ENCODE peak calls at places on chromosomes 5 and 9, in eight cellular contexts. K is upper lobe of left lung; P is AG04450; V is astrocyte of the cerebellum; B is brain microvascular endothelial cell; R is fibroblast of lung; H is CD8-positive, alpha-beta T cell; D is A673. Y is an unnamed sample.

GRCh38 chr9:28439688-28440087 is 866.4 kb upstream of the C9orf72 start:
- DNase-seq in K (no peak), P (no peak), V (no peak), B (no peak), R (no peak), H (no peak), D (no peak), Y (no peak)

GRCh38 chr5:73412597-73412988 is 36.0 kb downstream of the FOXD1 start:
- DNase-seq in K (no peak), P (no peak), V (no peak), B (peak), R (no peak), H (no peak), D (no peak), Y (peak)

GRCh38 chr9:130478731-130479575 is 34.2 kb downstream of the ASS1 start:
- DNase-seq in K (peak), P (no peak), V (no peak), B (no peak), R (no peak), H (no peak), D (peak), Y (no peak)

GRCh38 chr5:38715671-38716070 is 130.1 kb upstream of the OSMR start:
- DNase-seq in K (no peak), P (no peak), V (no peak), B (no peak), R (no peak), H (no peak), D (no peak), Y (no peak)

GRCh38 chr5:123156577-123157296 is 67.7 kb downstream of the PRDM6 start:
- DNase-seq in K (no peak), P (peak), V (peak), B (peak), R (peak), H (no peak), D (no peak), Y (no peak)

GRCh38 chr9:1386420-1386819 is 336.3 kb downstream of the DMRT2 start:
- DNase-seq in K (no peak), P (no peak), V (no peak), B (no peak), R (no peak), H (no peak), D (no peak), Y (no peak)

GRCh38 chr5:141866111-141866510 is 12.1 kb downstream of the PCDH1 start:
- DNase-seq in K (peak), P (no peak), V (no peak), B (no peak), R (no peak), H (no peak), D (no peak), Y (no peak)

GRCh38 chr9:114156658-114157421 is 1.5 kb downstream of the COL27A1 start:
- DNase-seq in K (peak), P (peak), V (peak), B (peak), R (peak), H (peak), D (peak), Y (no peak)

GRCh38 chr5:33969572-33970452 is 14.7 kb downstream of the SLC45A2 start:
- DNase-seq in K (no peak), P (peak), V (peak), B (peak), R (peak), H (no peak), D (peak), Y (no peak)

GRCh38 chr5:133041910-133042309 is 9.9 kb upstream of the HSPA4 start:
- DNase-seq in K (no peak), P (no peak), V (no peak), B (peak), R (peak), H (no peak), D (no peak), Y (no peak)

GRCh38 chr5:90264930-90265857 is 144.4 kb downstream of the CETN3 start:
- DNase-seq in K (no peak), P (peak), V (peak), B (peak), R (peak), H (peak), D (peak), Y (peak)

GRCh38 chr5:157506981-157507780 is 47.2 kb downstream of the NIPAL4 start:
- DNase-seq in K (peak), P (no peak), V (no peak), B (no peak), R (peak), H (no peak), D (no peak), Y (no peak)

GRCh38 chr5:136511046-136511445 is 145.7 kb upstream of the TRPC7 start:
- DNase-seq in K (no peak), P (no peak), V (no peak), B (no peak), R (no peak), H (no peak), D (no peak), Y (no peak)

GRCh38 chr5:175285263-175285662 is 158.7 kb downstream of the DRD1 start:
- DNase-seq in K (no peak), P (no peak), V (peak), B (no peak), R (peak), H (no peak), D (no peak), Y (no peak)

GRCh38 chr5:82295144-82295543 is 17.0 kb upstream of the RPS23 start:
- DNase-seq in K (no peak), P (no peak), V (no peak), B (no peak), R (peak), H (no peak), D (peak), Y (no peak)

GRCh38 chr9:20651926-20652325 is 29.6 kb upstream of the MLLT3 start:
- DNase-seq in K (no peak), P (no peak), V (no peak), B (no peak), R (no peak), H (no peak), D (no peak), Y (no peak)

GRCh38 chr9:120559546-120559945 is 20.4 kb downstream of the CDK5RAP2 start:
- DNase-seq in K (no peak), P (no peak), V (no peak), B (no peak), R (no peak), H (no peak), D (no peak), Y (no peak)

GRCh38 chr5:92800360-92800759 is 780.7 kb downstream of the NR2F1-AS1 start:
- DNase-seq in K (no peak), P (peak), V (peak), B (peak), R (peak), H (no peak), D (no peak), Y (no peak)

GRCh38 chr9:124771867-124772621 is 933 bp upstream of the NR6A1 start:
- DNase-seq in K (peak), P (no peak), V (no peak), B (peak), R (peak), H (peak), D (peak), Y (no peak)

GRCh38 chr9:96109718-96110351 is 192.1 kb downstream of the HSD17B3 start:
- DNase-seq in K (no peak), P (no peak), V (no peak), B (no peak), R (peak), H (no peak), D (no peak), Y (no peak)

GRCh38 chr5:132019857-132020555 is 8.5 kb upstream of the ACSL6 start:
- DNase-seq in K (no peak), P (no peak), V (no peak), B (no peak), R (no peak), H (peak), D (no peak), Y (no peak)

GRCh38 chr5:85000671-85001070 is 616.0 kb upstream of the EDIL3 start:
- DNase-seq in K (no peak), P (no peak), V (peak), B (peak), R (peak), H (no peak), D (no peak), Y (no peak)

GRCh38 chr9:86809151-86809550 is 138.2 kb downstream of the GAS1 start:
- DNase-seq in K (no peak), P (no peak), V (no peak), B (no peak), R (no peak), H (no peak), D (no peak), Y (no peak)

GRCh38 chr9:69580582-69580945 is 91.6 kb downstream of the APBA1 start:
- DNase-seq in K (no peak), P (no peak), V (no peak), B (no peak), R (no peak), H (no peak), D (no peak), Y (no peak)

GRCh38 chr9:83630938-83631457 is 8.1 kb downstream of the IDNK start:
- DNase-seq in K (no peak), P (no peak), V (no peak), B (no peak), R (no peak), H (no peak), D (peak), Y (no peak)

GRCh38 chr5:81759632-81760005 is 8.7 kb upstream of the SSBP2 start:
- DNase-seq in K (no peak), P (no peak), V (no peak), B (no peak), R (no peak), H (no peak), D (peak), Y (no peak)

GRCh38 chr5:29897916-29898315 is 1295.6 kb upstream of the CDH6 start:
- DNase-seq in K (no peak), P (no peak), V (no peak), B (no peak), R (no peak), H (no peak), D (no peak), Y (no peak)

GRCh38 chr5:112234000-112234399 is 185.1 kb downstream of the EPB41L4A start:
- DNase-seq in K (no peak), P (no peak), V (no peak), B (no peak), R (no peak), H (no peak), D (no peak), Y (no peak)

GRCh38 chr9:93126825-93127368 is 7.2 kb downstream of the NINJ1 start:
- DNase-seq in K (no peak), P (no peak), V (no peak), B (no peak), R (no peak), H (no peak), D (no peak), Y (no peak)

GRCh38 chr9:15572200-15572599 is 19.4 kb downstream of the CCDC171 start:
- DNase-seq in K (no peak), P (peak), V (no peak), B (no peak), R (peak), H (no peak), D (no peak), Y (no peak)

GRCh38 chr5:93621340-93621872 is 38.4 kb downstream of the NR2F1 start:
- DNase-seq in K (no peak), P (no peak), V (no peak), B (peak), R (peak), H (no peak), D (peak), Y (no peak)

GRCh38 chr9:113573303-113573958 is 109.9 kb downstream of the RGS3 start:
- DNase-seq in K (no peak), P (no peak), V (no peak), B (no peak), R (no peak), H (no peak), D (no peak), Y (no peak)

GRCh38 chr5:130528474-130528873 is 624.2 kb downstream of the CHSY3 start:
- DNase-seq in K (no peak), P (no peak), V (peak), B (peak), R (peak), H (no peak), D (no peak), Y (no peak)

GRCh38 chr9:134738869-134739659 is 97.5 kb downstream of the COL5A1 start:
- DNase-seq in K (peak), P (peak), V (peak), B (peak), R (peak), H (peak), D (peak), Y (no peak)

GRCh38 chr5:110441035-110441434 is 285.4 kb downstream of the TMEM232 start:
- DNase-seq in K (no peak), P (no peak), V (peak), B (peak), R (peak), H (no peak), D (peak), Y (peak)

GRCh38 chr5:146947181-146947941 is 68.8 kb upstream of the PPP2R2B start:
- DNase-seq in K (no peak), P (no peak), V (no peak), B (no peak), R (no peak), H (peak), D (peak), Y (no peak)

GRCh38 chr9:18238254-18238653 is 235.7 kb upstream of the ADAMTSL1 start:
- DNase-seq in K (no peak), P (peak), V (peak), B (peak), R (peak), H (no peak), D (no peak), Y (peak)

GRCh38 chr5:177093082-177093712 is 6.5 kb downstream of the FGFR4 start:
- DNase-seq in K (no peak), P (no peak), V (no peak), B (no peak), R (no peak), H (no peak), D (no peak), Y (no peak)

GRCh38 chr9:78620303-78620702 is 323.4 kb downstream of the PSAT1 start:
- DNase-seq in K (no peak), P (no peak), V (no peak), B (no peak), R (no peak), H (no peak), D (no peak), Y (no peak)
- H3K4me3 ChIP-seq in K (no peak), P (no peak), V (no peak), B (no peak), R (no peak), H (no peak), D (no peak), Y (no peak)

DNA sequence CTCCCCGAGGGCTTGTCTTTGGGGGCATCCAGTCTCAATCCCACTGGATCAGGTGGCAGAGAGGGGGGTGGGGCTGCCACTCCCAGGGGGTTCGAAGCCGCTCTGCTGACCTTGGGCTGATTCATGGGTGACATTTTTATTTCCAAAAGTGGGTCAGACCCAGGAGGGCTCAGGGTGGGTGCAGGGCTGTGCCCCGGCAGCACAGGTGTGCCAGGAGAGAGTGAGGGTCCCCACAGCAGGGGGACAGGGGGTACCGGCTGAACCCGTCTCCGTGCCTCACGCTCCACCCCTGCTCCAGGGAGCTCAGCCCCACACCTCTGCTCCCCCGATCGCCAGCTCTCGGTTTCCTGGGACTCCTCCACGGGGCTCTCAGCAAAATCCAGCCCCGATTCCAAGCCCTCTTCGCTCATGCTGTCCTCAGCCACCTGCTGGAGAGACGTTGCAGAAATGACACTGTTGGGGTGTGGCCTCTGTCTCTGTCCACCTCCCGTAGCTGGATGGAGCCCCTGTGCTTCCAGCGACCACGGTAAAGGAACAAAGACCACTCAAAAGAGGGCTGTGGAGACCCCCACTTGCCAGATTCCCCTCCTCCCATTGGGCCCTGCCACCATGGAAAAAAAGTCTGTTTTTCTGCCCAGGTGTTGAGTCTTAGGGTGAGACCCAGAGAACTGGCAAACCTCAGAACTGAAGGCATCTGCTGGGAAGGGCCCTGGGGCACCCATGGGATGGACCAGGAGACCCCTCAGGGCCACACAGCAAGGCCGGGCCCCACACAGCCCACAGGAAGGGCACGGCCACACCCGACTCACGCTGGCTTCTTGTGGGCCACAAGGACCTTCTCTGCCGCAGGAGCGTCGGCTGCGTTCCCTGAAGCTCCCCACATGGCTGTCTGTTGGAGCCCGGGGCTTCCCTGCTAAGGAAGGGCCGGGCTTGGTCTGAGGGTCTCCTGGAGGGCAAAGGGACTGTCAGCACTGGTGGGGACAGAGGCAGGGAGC is 10.6 kb upstream of the QSOX2 start:
- DNase-seq in K (peak), P (no peak), V (no peak), B (no peak), R (no peak), H (no peak), D (peak), Y (no peak)
- TF ChIP-seq CTCF in K (no peak), P (peak), V (no peak), B (peak), R (no peak), H (no peak), D (peak), Y (peak)

GRCh38 chr9:90827181-90827866 is 25.7 kb downstream of the SYK start:
- DNase-seq in K (no peak), P (no peak), V (no peak), B (no peak), R (no peak), H (no peak), D (no peak), Y (no peak)
- H3K4me3 ChIP-seq in K (no peak), P (no peak), V (no peak), B (no peak), R (no peak), H (no peak), D (no peak), Y (no peak)

GRCh38 chr5:54517174-54517511 is 416 bp upstream of the SNX18 start:
- DNase-seq in K (no peak), P (no peak), V (no peak), B (no peak), R (no peak), H (peak), D (no peak), Y (no peak)

GRCh38 chr5:54514841-54515432 is 2.6 kb upstream of the SNX18 start:
- DNase-seq in K (no peak), P (peak), V (peak), B (peak), R (peak), H (no peak), D (peak), Y (peak)

GRCh38 chr5:54515634-54516033 is 1.9 kb upstream of the SNX18 start:
- DNase-seq in K (no peak), P (no peak), V (no peak), B (no peak), R (no peak), H (no peak), D (peak), Y (no peak)

GRCh38 chr5:54516051-54516645 is 1.4 kb upstream of the SNX18 start:
- DNase-seq in K (no peak), P (no peak), V (peak), B (no peak), R (peak), H (no peak), D (peak), Y (peak)

DNA sequence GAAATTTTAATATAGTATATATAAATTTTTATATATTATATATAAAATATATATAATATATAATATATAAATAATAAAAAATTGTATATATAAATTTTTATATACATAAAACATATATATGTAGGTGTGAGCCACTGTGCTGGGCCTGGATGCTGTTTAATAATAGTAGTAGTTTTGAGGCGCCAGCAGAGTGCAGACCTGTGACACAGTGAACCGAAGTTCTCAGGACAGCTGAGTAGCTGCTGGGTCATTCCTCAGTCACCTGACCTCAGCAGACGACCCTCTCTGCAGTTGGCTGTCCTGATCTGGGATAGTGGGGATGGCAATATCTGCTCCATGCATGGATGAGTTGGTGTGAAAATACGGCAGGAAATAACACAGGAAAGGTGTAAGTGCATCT is 3.3 kb upstream of the SNX18 start:
- DNase-seq in K (no peak), P (no peak), V (no peak), B (no peak), R (no peak), H (no peak), D (peak), Y (peak)
- TF ChIP-seq CTCF in K (no peak), P (no peak), V (no peak), B (no peak), R (no peak), H (no peak), D (no peak), Y (peak)

GRCh38 chr9:137724114-137724445 is 105.3 kb downstream of the EHMT1 start:
- DNase-seq in K (peak), P (no peak), V (no peak), B (peak), R (no peak), H (peak), D (no peak), Y (no peak)

GRCh38 chr9:137723396-137724113 is 104.8 kb downstream of the EHMT1 start:
- DNase-seq in K (peak), P (no peak), V (no peak), B (no peak), R (no peak), H (peak), D (no peak), Y (no peak)

GRCh38 chr9:137726764-137727163 is 108.0 kb downstream of the EHMT1 start:
- DNase-seq in K (no peak), P (no peak), V (no peak), B (no peak), R (no peak), H (no peak), D (no peak), Y (no peak)

GRCh38 chr9:137724818-137725240 is 106.0 kb downstream of the EHMT1 start:
- DNase-seq in K (peak), P (no peak), V (no peak), B (no peak), R (no peak), H (no peak), D (no peak), Y (no peak)

DNA sequence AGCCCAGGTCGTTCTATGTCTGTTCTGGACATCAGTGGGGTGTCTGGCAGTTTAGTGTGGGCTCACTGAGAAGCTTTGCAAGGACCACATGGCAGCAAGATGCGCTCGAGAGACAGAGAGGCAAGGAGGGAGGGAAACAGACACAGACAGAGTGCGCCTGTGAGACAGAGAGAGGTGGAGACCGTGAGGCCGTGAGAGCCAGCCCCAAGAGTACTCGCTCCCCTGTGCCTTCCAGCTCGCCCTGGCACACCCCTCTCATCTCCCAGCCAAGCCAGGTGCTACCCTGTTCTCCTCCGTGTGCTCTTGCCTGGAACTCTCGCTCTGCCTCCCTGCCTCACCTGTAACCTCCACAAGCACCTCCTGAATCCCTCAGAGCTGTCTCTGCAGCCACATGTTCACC is 106.8 kb downstream of the EHMT1 start:
- DNase-seq in K (no peak), P (no peak), V (no peak), B (no peak), R (no peak), H (no peak), D (no peak), Y (no peak)
- H3K4me3 ChIP-seq in K (no peak), P (no peak), V (no peak), B (no peak), R (no peak), H (no peak), D (no peak), Y (no peak)

GRCh38 chr5:72320022-72320898 is at the start of the genes MRPS27 and PTCD2:
- DNase-seq in K (peak), P (peak), V (peak), B (peak), R (peak), H (peak), D (peak), Y (peak)
- TF ChIP-seq CTCF in K (no peak), P (peak), V (peak), B (peak), R (no peak), H (no peak), D (peak), Y (peak)

DNA sequence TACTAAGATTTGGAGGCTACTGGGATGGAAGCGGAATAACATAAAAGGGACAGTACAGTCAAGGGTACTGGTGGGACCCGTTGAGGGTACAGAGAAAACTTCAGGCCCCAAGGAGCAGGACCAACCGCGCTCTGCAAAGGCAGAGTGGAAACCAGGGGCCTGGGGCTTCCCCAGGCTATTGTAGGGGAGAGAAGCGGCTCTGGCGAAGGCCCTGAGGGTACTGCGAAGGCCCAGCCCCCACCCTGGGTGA is 449 bp downstream of the TPM2 start:
- DNase-seq in K (no peak), P (no peak), V (no peak), B (no peak), R (no peak), H (no peak), D (no peak), Y (no peak)
- H3K4me3 ChIP-seq in K (peak), P (peak), V (peak), B (peak), R (peak), H (no peak), D (peak), Y (peak)